ENCODE peak calls at places on chromosomes 13 and 19, in four cellular contexts. A is K562, M is IMR-90, Y is SK-N-SH. C is an unnamed sample.

GRCh38 chr13:107361666-107362065 is 793.7 kb upstream of the ARGLU1 start:
- DNase-seq in A (no peak), M (peak), Y (no peak), C (no peak)

GRCh38 chr13:39612023-39612637 is 9.1 kb upstream of the LHFPL6 start:
- DNase-seq in A (peak), M (peak), Y (peak), C (peak)

GRCh38 chr19:56134655-56134922 is 6.5 kb upstream of the ZNF444 start:
- DNase-seq in A (no peak), M (no peak), Y (no peak), C (no peak)

GRCh38 chr19:10104665-10105221 is 1.4 kb upstream of the PPAN start:
- DNase-seq in A (peak), M (no peak), Y (no peak), C (no peak)

GRCh38 chr13:75135325-75135825 is 346.6 kb downstream of the TBC1D4 start:
- DNase-seq in A (no peak), M (peak), Y (no peak), C (no peak)

GRCh38 chr19:17767559-17767958 is 16.3 kb downstream of the FCHO1 start:
- DNase-seq in A (no peak), M (no peak), Y (no peak), C (no peak)

GRCh38 chr19:41871573-41872383 is 5.3 kb upstream of the CD79A start:
- DNase-seq in A (no peak), M (no peak), Y (peak), C (no peak)

GRCh38 chr13:42110410-42111155 is 62.1 kb downstream of the DGKH start:
- DNase-seq in A (peak), M (peak), Y (peak), C (no peak)

GRCh38 chr19:49431330-49431749 is 6.2 kb downstream of the GFY start:
- DNase-seq in A (peak), M (no peak), Y (peak), C (no peak)

GRCh38 chr19:11247391-11247790 is 8.0 kb downstream of the ANGPTL8 start:
- DNase-seq in A (no peak), M (no peak), Y (no peak), C (no peak)

GRCh38 chr19:51148571-51148970 is 6.5 kb downstream of the SIGLEC7 start:
- DNase-seq in A (no peak), M (no peak), Y (no peak), C (no peak)

GRCh38 chr13:99431927-99432636 is 69.2 kb upstream of the TM9SF2 start:
- DNase-seq in A (no peak), M (no peak), Y (no peak), C (no peak)

GRCh38 chr13:95536629-95537241 is 15.8 kb upstream of the CLDN10 start:
- DNase-seq in A (no peak), M (peak), Y (no peak), C (no peak)

GRCh38 chr13:39688699-39689405 is 33.4 kb downstream of the COG6 start:
- DNase-seq in A (no peak), M (peak), Y (no peak), C (no peak)

GRCh38 chr19:4844348-4845179 is 13.1 kb upstream of the TICAM1 start:
- DNase-seq in A (no peak), M (peak), Y (no peak), C (no peak)

GRCh38 chr13:39149896-39150295 is 111.6 kb downstream of the NHLRC3 start:
- DNase-seq in A (no peak), M (no peak), Y (no peak), C (no peak)

GRCh38 chr19:51094696-51095279 is 12.1 kb upstream of the KLK14 start:
- DNase-seq in A (peak), M (no peak), Y (peak), C (peak)

GRCh38 chr19:4776436-4777205 is 14.9 kb upstream of the FEM1A start:
- DNase-seq in A (no peak), M (no peak), Y (peak), C (peak)

GRCh38 chr19:2529473-2529918 is 53.6 kb downstream of the GADD45B start:
- DNase-seq in A (no peak), M (peak), Y (no peak), C (no peak)

GRCh38 chr13:57630661-57631606 is 610 bp upstream of the PCDH17 start:
- DNase-seq in A (no peak), M (no peak), Y (peak), C (no peak)

GRCh38 chr13:110610955-110611595 is 4.3 kb upstream of the NAXD start:
- DNase-seq in A (no peak), M (peak), Y (no peak), C (no peak)
- TF ChIP-seq USF2 in A (no peak), M (no peak), Y (no peak), C (no peak)

GRCh38 chr19:47595937-47596336 is 13.0 kb upstream of the BICRA start:
- DNase-seq in A (no peak), M (no peak), Y (no peak), C (no peak)
- TF ChIP-seq USF2 in A (no peak), M (no peak), Y (no peak), C (no peak)

DNA sequence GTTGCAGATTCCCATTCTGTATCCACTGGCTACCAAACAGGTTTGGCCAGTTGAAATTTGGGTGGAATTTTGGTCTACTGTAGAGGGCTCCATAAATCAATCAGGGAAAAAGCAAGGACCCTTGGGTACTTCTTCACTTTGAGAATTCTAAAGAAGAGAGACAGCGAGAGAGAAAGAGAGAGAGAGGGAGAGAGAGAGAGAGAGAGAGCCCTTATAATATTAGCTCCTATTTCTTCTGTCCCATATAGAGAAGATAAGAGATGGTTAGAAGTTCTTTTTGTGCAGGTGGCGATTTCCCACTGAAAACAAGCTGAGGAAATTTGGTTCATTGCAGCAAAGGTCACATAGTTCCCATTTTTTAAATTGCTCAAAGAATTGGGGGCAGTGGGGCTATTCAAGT is 88.6 kb upstream of the ZNF536 start:
- DNase-seq in A (no peak), M (no peak), Y (no peak), C (no peak)
- TF ChIP-seq USF2 in A (no peak), M (no peak), Y (no peak), C (no peak)

DNA sequence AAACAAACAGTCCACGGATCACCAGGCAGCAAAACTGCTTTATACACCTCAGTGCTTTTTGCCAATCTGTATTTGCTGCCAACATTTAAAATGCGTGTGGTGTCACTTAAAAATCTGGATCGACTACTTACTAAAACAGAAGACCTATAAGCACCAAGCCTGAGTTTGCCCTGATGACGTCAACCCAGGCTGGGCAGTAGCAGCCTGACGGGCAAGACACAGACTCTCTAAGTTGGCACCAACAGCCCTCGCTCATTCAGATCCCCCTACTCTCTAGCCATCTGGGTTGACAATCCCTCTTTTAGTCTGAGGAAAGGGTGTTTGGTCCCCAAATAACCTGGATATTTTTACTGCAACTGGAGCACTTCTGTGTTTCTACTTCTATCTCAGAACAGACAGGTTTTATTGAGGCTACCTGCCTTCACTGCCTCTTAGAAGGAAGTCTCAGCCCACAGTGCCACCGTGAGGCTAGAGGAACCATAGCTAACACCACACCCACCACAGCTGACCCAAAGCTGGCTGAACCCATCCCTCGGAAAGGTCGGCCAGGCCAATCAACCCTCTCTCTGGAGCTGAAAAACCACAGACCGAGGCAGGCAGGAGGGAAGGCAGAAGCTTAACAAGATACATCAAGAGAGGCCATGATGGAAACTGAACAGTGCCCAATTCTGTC is 6.9 kb downstream of the SUGP2 start:
- DNase-seq in A (no peak), M (no peak), Y (no peak), C (no peak)
- TF ChIP-seq USF2 in A (no peak), M (no peak), Y (no peak), C (no peak)

GRCh38 chr13:114318624-114319023 is 4.3 kb downstream of the CHAMP1 start:
- DNase-seq in A (no peak), M (no peak), Y (no peak), C (no peak)

GRCh38 chr13:114323349-114323748 is 9.0 kb downstream of the CHAMP1 start:
- DNase-seq in A (no peak), M (no peak), Y (no peak), C (no peak)

GRCh38 chr13:114319441-114319871 is 5.2 kb downstream of the CHAMP1 start:
- DNase-seq in A (no peak), M (peak), Y (no peak), C (no peak)

GRCh38 chr13:114321256-114321655 is 7.0 kb downstream of the CHAMP1 start:
- DNase-seq in A (no peak), M (no peak), Y (no peak), C (no peak)

DNA sequence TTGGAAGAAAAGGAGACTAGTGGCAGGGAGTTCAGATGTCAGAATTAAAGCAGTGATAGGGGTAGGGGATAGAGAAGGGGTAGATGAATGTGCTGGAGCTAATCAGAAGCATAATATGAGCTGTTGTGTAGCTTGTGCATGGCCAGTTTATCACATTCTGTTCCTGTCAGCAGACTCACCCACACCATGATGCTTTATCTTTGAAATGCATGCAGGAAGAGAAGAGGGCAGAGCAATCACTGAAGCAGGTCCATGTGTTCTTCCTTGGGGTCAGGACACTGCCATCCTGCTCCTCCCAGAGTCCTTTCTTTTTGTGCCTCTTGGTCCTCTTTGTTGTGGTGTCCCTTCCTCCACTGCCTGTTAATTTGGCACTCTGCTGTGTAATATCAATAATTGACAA is 5.8 kb downstream of the CHAMP1 start:
- DNase-seq in A (peak), M (no peak), Y (no peak), C (no peak)
- TF ChIP-seq USF2 in A (no peak), M (no peak), Y (no peak), C (no peak)